ENCODE peak calls at places on chromosomes 12 and 14, in five cellular contexts. G is neuronal stem cell, Q is mesenchymal stem cell, U is IMR-90, B is H1. W is an unnamed sample.

GRCh38 chr12:56518570-56518969 is 3.0 kb upstream of the RBMS2 start:
- DNase-seq in G (no peak), Q (peak; percentile 34), U (peak; percentile 66), B (no peak), W (no peak)

GRCh38 chr14:100761481-100761880 is 34.8 kb downstream of the DLK1 start:
- DNase-seq in G (no peak), Q (peak; percentile 96), U (peak; percentile 91), B (no peak), W (no peak)

GRCh38 chr14:28761438-28762289 is 4.9 kb upstream of the FOXG1 start:
- DNase-seq in G (no peak), Q (no peak), U (no peak), B (no peak), W (peak; percentile 18)

GRCh38 chr12:6607751-6608591 is 792 bp upstream of the CHD4 start:
- DNase-seq in G (no peak), Q (peak; percentile 52), U (peak; percentile 25), B (no peak), W (peak; percentile 70)

GRCh38 chr14:96782436-96782835 is 14.7 kb upstream of the VRK1 start:
- DNase-seq in G (no peak), Q (no peak), U (no peak), B (no peak), W (no peak)

GRCh38 chr12:16573652-16574077 is 32.3 kb downstream of the LMO3 start:
- DNase-seq in G (peak; percentile 38), Q (peak; percentile 47), U (peak; percentile 32), B (no peak), W (peak; percentile 98)

GRCh38 chr12:6962285-6963015 is 8.0 kb downstream of the PHB2 start:
- DNase-seq in G (no peak), Q (no peak), U (no peak), B (peak; percentile 82), W (peak; percentile 64)

GRCh38 chr14:76423534-76423933 is 47.6 kb downstream of the ESRRB start:
- DNase-seq in G (no peak), Q (no peak), U (no peak), B (no peak), W (no peak)

GRCh38 chr12:2634481-2634880 is 160.3 kb upstream of the FKBP4 start:
- DNase-seq in G (no peak), Q (no peak), U (no peak), B (no peak), W (no peak)

GRCh38 chr12:105485321-105485910 is 154.9 kb downstream of the C12orf75 start:
- DNase-seq in G (no peak), Q (peak; percentile 41), U (peak; percentile 65), B (no peak), W (peak; percentile 62)

GRCh38 chr14:51865953-51866747 is 5.7 kb downstream of the GNG2 start:
- DNase-seq in G (no peak), Q (no peak), U (no peak), B (no peak), W (peak; percentile 61)

GRCh38 chr12:28998662-28999120 is 150.4 kb upstream of the FAR2 start:
- DNase-seq in G (no peak), Q (peak; percentile 45), U (peak; percentile 56), B (no peak), W (peak; percentile 24)

GRCh38 chr12:131089526-131090253 is 136.0 kb downstream of the ADGRD1 start:
- DNase-seq in G (no peak), Q (no peak), U (no peak), B (no peak), W (no peak)

GRCh38 chr12:67271976-67272375 is 2.8 kb downstream of the CAND1 start:
- DNase-seq in G (no peak), Q (no peak), U (peak; percentile 51), B (no peak), W (no peak)

GRCh38 chr12:103626498-103626897 is 39.4 kb downstream of the STAB2 start:
- DNase-seq in G (peak; percentile 8), Q (peak; percentile 35), U (peak; percentile 51), B (no peak), W (peak; percentile 59)

GRCh38 chr14:48937796-48938195 is 648.4 kb downstream of the RPS29 start:
- DNase-seq in G (peak; percentile 12), Q (peak; percentile 63), U (peak; percentile 70), B (no peak), W (peak; percentile 55)

GRCh38 chr12:103560604-103561101 is 26.4 kb upstream of the STAB2 start:
- DNase-seq in G (no peak), Q (peak; percentile 96), U (peak; percentile 98), B (no peak), W (peak; percentile 86)

GRCh38 chr12:98416845-98417244 is 98.5 kb upstream of the TMPO start:
- DNase-seq in G (no peak), Q (peak; percentile 79), U (peak; percentile 57), B (no peak), W (peak; percentile 42)

GRCh38 chr14:57820581-57820980 is 45.3 kb downstream of the SLC35F4 start:
- DNase-seq in G (no peak), Q (no peak), U (no peak), B (no peak), W (no peak)

GRCh38 chr12:64864319-64864718 is 39.9 kb downstream of the TBC1D30 start:
- DNase-seq in G (peak; percentile 8), Q (no peak), U (no peak), B (no peak), W (no peak)

GRCh38 chr14:79424462-79424861 is 786.8 kb downstream of the DIO2 start:
- DNase-seq in G (no peak), Q (no peak), U (peak; percentile 63), B (no peak), W (no peak)

GRCh38 chr12:30378307-30378706 is 317.4 kb downstream of the IPO8 start:
- DNase-seq in G (no peak), Q (no peak), U (no peak), B (no peak), W (no peak)

GRCh38 chr14:37869633-37870032 is 274.2 kb downstream of the TTC6 start:
- DNase-seq in G (no peak), Q (no peak), U (no peak), B (no peak), W (no peak)

GRCh38 chr12:60263146-60263545 is 667.3 kb downstream of the SLC16A7 start:
- DNase-seq in G (no peak), Q (peak; percentile 29), U (no peak), B (no peak), W (no peak)

GRCh38 chr12:111396726-111397445 is 8.8 kb upstream of the SH2B3 start:
- DNase-seq in G (peak; percentile 70), Q (peak; percentile 91), U (peak; percentile 73), B (peak; percentile 98), W (peak; percentile 84)

GRCh38 chr14:51616256-51616655 is 35.5 kb upstream of the FRMD6 start:
- DNase-seq in G (no peak), Q (no peak), U (peak; percentile 42), B (no peak), W (no peak)

GRCh38 chr12:58656254-58657009 is 263.9 kb downstream of the LRIG3 start:
- DNase-seq in G (no peak), Q (no peak), U (no peak), B (no peak), W (no peak)

GRCh38 chr12:76064904-76065303 is 19.6 kb downstream of the NAP1L1 start:
- DNase-seq in G (no peak), Q (no peak), U (no peak), B (no peak), W (no peak)

GRCh38 chr12:106113446-106114083 is 25.2 kb downstream of the NUAK1 start:
- DNase-seq in G (no peak), Q (no peak), U (no peak), B (no peak), W (no peak)

DNA sequence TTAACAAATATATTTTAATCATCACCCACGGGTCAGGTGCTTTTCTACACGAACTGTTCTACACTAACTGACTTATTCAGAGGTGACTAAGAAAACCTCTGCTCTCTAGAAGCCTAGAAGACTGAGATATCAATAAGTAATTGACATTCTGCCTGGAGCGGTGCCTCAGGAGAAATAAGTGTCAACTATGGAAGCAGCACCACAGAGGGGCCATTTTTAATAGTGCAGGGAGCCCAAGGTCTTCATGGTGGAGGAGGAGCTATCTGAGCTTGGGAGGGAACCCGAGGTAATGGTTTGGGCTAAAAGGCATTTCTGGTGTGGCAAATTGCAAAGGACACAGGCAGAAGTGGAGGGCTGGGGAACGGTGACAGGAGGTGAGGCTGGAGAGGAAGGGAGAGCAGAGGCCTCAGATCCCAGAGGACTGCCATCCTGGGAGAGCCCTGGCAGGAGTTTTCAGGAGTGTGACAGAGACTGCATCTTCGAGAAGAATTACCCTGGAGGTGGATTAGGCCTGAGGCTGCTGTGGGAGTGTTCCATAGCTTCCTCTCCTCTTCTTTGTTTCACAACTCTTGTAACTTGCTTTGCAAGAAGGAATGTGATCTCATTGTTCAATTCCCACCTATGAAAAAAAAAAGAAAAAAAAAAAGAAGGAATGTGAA is 123.1 kb downstream of the NPAS3 start:
- DNase-seq in G (no peak), Q (no peak), U (no peak), B (no peak), W (peak; percentile 62)
- H3K4ac ChIP-seq in G (no peak overlapping the region), Q (no peak overlapping the region), U (no peak overlapping the region), B (no peak overlapping the region), W (no peak overlapping the region)

DNA sequence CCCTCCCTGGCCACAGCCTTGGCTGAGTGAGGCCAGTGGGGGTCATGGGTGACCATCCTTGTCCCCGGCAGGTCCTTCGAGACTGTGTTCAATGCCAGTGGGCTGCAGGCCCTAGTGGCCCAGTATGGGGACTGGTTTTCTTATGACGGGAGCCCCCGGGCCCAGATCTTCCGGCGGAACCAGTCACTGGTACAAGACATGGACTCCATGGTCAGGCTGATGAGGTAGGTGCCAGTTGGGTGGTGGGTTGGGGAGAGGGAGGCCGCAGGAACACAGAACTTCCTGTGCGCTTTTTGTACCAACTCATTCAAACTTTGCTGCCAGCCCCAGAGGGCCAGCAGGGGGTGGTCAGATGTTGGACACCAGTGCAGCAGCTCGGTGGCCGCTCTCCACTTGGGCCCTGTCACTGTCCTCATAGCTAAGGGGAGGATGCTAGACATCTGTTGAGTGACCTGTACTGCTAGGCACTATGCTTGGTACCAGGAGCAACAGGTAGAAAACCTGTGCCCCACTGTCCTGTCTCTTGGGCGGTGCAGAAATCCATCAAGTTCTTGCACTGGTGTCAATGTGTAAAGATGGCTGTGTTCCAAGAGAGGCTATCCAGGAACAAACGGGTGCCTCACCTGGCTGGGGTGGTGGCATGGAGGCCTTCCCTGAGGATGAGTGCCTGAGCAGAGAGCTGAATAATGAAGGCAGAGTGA is 16.7 kb downstream of the SDS start:
- DNase-seq in G (no peak), Q (no peak), U (no peak), B (no peak), W (no peak)
- H3K4me3 ChIP-seq in G (no peak overlapping the region), Q (no peak overlapping the region), U (no peak overlapping the region), B (no peak overlapping the region), W (no peak overlapping the region)

GRCh38 chr12:1439201-1439600 is 155.2 kb downstream of the FBXL14 start:
- DNase-seq in G (no peak), Q (no peak), U (no peak), B (no peak), W (no peak)
- H2BK15ac ChIP-seq in G (no peak overlapping the region), Q (no peak overlapping the region), U (no peak overlapping the region), B (no peak overlapping the region), W (no peak overlapping the region)

DNA sequence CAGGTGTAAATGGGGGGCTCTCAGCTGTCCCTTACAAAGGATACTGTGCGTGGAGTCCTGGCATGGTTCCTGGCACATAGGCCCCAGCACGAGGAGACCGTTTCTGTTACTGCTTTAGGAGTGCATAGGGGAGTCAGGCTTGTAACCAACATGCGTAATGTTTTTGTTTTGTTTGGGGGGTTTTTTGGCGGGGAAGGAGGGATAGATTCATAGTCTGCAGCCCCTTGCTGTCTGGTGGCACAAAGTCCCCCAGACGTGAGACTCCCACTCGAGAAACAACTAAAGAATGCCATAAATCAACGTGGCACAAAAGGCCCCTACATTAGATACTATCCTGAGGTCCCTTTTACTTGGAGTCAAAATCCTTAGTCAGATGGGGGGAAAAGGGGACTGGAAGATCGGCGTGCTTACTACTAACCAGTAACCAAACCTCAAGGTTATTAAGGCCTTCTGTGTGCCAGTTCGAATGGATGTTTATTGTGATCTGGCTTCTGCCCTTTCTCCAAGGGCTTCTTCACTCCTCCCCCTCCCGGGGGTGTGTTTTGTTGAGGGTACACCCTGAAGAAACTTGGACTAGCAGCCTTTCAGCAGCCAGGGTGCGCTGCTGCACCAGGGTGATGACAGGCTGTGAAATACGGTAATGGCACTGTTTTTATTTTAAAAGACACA is 873 bp downstream of the ISCU start:
- DNase-seq in G (peak; percentile 57), Q (peak; percentile 94), U (peak; percentile 88), B (peak; percentile 72), W (peak; percentile 93)
- H3K4ac ChIP-seq in G (no peak overlapping the region), Q (peak overlapping the region; percentile 93), U (peak overlapping the region; percentile 79), B (no peak overlapping the region), W (no peak overlapping the region)

W was measured in mesendoderm.